ENCODE peak calls at places on chromosomes 13 and 19, in four cellular contexts. H, J, P and X are unnamed samples.
A peak's percentile ranks its signal among the peaks of the same experiment; 100 is the strongest.

GRCh38 chr13:113421673-113422270 is 31.5 kb downstream of the ADPRHL1 start:
- DNase-seq in J (no peak), H (no peak), P (no peak), X (no peak)

GRCh38 chr13:20320885-20321284 is 88.8 kb upstream of the GJB6 start:
- DNase-seq in J (no peak), P (no peak), H (no peak), X (no peak)

GRCh38 chr19:20470345-20471119 is 95.0 kb downstream of the ZNF737 start:
- DNase-seq in J (no peak), P (no peak), H (no peak), X (no peak)

GRCh38 chr13:73293902-73294523 is 235.2 kb downstream of the KLF5 start:
- DNase-seq in H (no peak), J (no peak), P (no peak), X (no peak)

GRCh38 chr19:17807731-17808316 is 12.9 kb downstream of the B3GNT3 start:
- DNase-seq in J (no peak), H (no peak), P (no peak), X (no peak)

GRCh38 chr13:95676100-95676774 is 702 bp upstream of the DNAJC3 start:
- DNase-seq in J (peak; percentile 69), P (no peak), H (no peak), X (no peak)

GRCh38 chr19:10975374-10976036 is 14.7 kb downstream of the SMARCA4 start:
- DNase-seq in J (no peak), H (no peak), P (no peak), X (no peak)

GRCh38 chr13:99812611-99813010 is 159.0 kb downstream of the ZIC5 start:
- DNase-seq in J (peak; percentile 3), P (no peak), H (no peak), X (no peak)

GRCh38 chr19:10510301-10510802 is 6.9 kb downstream of the S1PR5 start:
- DNase-seq in P (no peak), J (peak; percentile 84), H (peak; percentile 80), X (peak; percentile 8)

GRCh38 chr19:16085115-16085514 is 8.8 kb downstream of the TPM4 start:
- DNase-seq in H (no peak), P (no peak), J (peak; percentile 49), X (no peak)

GRCh38 chr13:27833206-27833605 is 40.9 kb downstream of the GSX1 start:
- DNase-seq in H (no peak), J (no peak), P (no peak), X (no peak)

GRCh38 chr19:54325194-54325621 is 12.2 kb upstream of the LILRA5 start:
- DNase-seq in P (no peak), J (peak; percentile 16), H (peak; percentile 66), X (peak; percentile 5)

GRCh38 chr13:50576156-50576555 is 267.3 kb downstream of the DLEU7 start:
- DNase-seq in P (no peak), H (no peak), J (no peak), X (no peak)

GRCh38 chr19:48656840-48657474 is 11.0 kb upstream of the CA11 start:
- DNase-seq in P (no peak), H (no peak), J (peak; percentile 84), X (no peak)

GRCh38 chr19:18388328-18389094 is 2.6 kb downstream of the GDF15 start:
- DNase-seq in P (peak; percentile 67), J (no peak), H (peak; percentile 93), X (peak; percentile 61)

GRCh38 chr13:75481176-75482069 is 546 bp downstream of the TBC1D4 start:
- DNase-seq in P (peak; percentile 49), J (no peak), H (peak; percentile 29), X (no peak)

GRCh38 chr19:39951686-39952085 is 17.3 kb upstream of the FCGBP start:
- DNase-seq in J (peak; percentile 70), P (no peak), H (no peak), X (no peak)

GRCh38 chr13:30121666-30122065 is 185.7 kb downstream of the KATNAL1 start:
- DNase-seq in H (no peak), J (no peak), P (no peak), X (no peak)

GRCh38 chr13:20711301-20712044 is 8.0 kb downstream of the IL17D start:
- DNase-seq in H (no peak), P (no peak), J (no peak), X (no peak)